ENCODE peak calls at places on chromosomes 13 and 19, in ten cellular contexts. G is SK-N-SH, W is PC-3, A is GM23338, N is OCI-LY7, F is MM.1S, T is HCT116, X is GM23248, S is hepatocyte, U is Karpas-422. P is an unnamed sample.
A peak's percentile ranks its signal among the peaks of the same experiment; 100 is the strongest.

GRCh38 chr13:55001881-55002280 is 1973.3 kb downstream of the OLFM4 start:
- DNase-seq in X (no peak), T (no peak), G (no peak), U (no peak), N (no peak), F (no peak), A (peak; percentile 49), W (no peak), S (no peak), P (no peak)

GRCh38 chr13:27172495-27172842 is 858 bp upstream of the USP12 start:
- DNase-seq in A (no peak), U (peak; percentile 63), N (peak; percentile 52), G (peak; percentile 23), X (peak; percentile 78), S (no peak), T (no peak), W (peak; percentile 43), F (no peak), P (peak; percentile 46)

GRCh38 chr19:343451-343931 is 1.1 kb downstream of the MIER2 start:
- DNase-seq in G (peak; percentile 28), W (no peak), A (peak; percentile 17), F (no peak), T (no peak), S (no peak), U (no peak), X (peak; percentile 45), N (peak; percentile 27), P (no peak)

GRCh38 chr13:79282976-79283375 is 123.1 kb downstream of the RBM26 start:
- DNase-seq in T (no peak), G (no peak), S (peak; percentile 35), W (peak; percentile 51), X (no peak), U (no peak), F (no peak), N (no peak), A (no peak), P (no peak)

GRCh38 chr13:34523401-34523800 is 418.7 kb upstream of the NBEA start:
- DNase-seq in W (peak; percentile 40), U (no peak), G (no peak), F (no peak), S (no peak), N (no peak), X (no peak), T (no peak), A (no peak), P (peak; percentile 59)

GRCh38 chr13:64446372-64446771 is 2783.8 kb downstream of the PCDH9 start:
- DNase-seq in X (no peak), S (peak; percentile 10), G (peak; percentile 7), F (no peak), W (peak; percentile 42), T (peak; percentile 3), U (peak; percentile 69), N (no peak), A (peak; percentile 53), P (no peak)

GRCh38 chr13:26011996-26012688 is 39.7 kb downstream of the SHISA2 start:
- DNase-seq in F (no peak), U (no peak), A (peak; percentile 57), X (peak; percentile 27), T (no peak), W (no peak), G (no peak), N (no peak), S (no peak), P (no peak)

GRCh38 chr13:110434629-110435028 is 126.9 kb downstream of the RAB20 start:
- DNase-seq in A (no peak), U (no peak), W (no peak), S (no peak), X (no peak), T (no peak), N (no peak), F (no peak), G (no peak), P (no peak)

GRCh38 chr13:94415484-94415883 is 64.0 kb downstream of the DCT start:
- DNase-seq in U (no peak), F (no peak), S (no peak), W (no peak), A (no peak), N (no peak), G (no peak), T (no peak), X (no peak), P (no peak)

GRCh38 chr13:73879346-73880020 is 254.7 kb downstream of the KLF12 start:
- DNase-seq in F (no peak), W (no peak), X (no peak), T (no peak), G (no peak), S (no peak), U (no peak), N (peak; percentile 7), A (no peak), P (no peak)

DNA sequence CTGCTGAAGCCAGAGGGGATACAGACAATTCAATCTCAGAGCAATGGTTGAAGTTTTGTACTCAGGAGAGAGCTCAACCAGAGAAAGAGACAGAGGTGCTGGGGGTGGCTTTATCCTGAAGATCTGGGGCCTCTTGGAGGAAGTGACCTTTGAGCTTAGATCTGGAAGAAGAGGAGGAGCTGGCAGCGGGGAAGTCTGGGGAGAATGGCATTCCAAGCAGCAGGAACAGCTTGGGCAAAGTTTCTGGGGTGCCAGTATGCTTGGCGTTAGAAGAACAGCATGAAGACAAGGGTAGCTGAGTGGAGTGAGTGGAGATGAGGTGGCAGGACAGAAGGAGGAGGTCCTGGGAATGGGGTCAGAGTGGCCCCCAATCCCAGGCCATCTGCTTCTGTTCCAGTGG is 11.3 kb downstream of the MAST3 start:
- DNase-seq in A (no peak), X (no peak), S (peak; percentile 57), N (no peak), W (no peak), U (no peak), F (no peak), G (no peak), T (no peak), P (no peak)
- H2AFZ ChIP-seq in A (no peak overlapping the region), X (no peak overlapping the region), S (no peak overlapping the region), N (no peak overlapping the region), W (no peak overlapping the region), U (no peak overlapping the region), F (no peak overlapping the region), G (no peak overlapping the region), T (no peak overlapping the region), P (no peak overlapping the region)

GRCh38 chr13:36885901-36886300 is 34.1 kb downstream of the SMAD9 start:
- DNase-seq in X (no peak), T (no peak), S (no peak), N (no peak), U (no peak), F (no peak), A (no peak), W (no peak), G (no peak), P (no peak)

GRCh38 chr13:36884235-36884634 is 35.8 kb downstream of the SMAD9 start:
- DNase-seq in X (no peak), N (no peak), A (no peak), F (no peak), W (no peak), G (no peak), S (no peak), U (no peak), T (no peak), P (no peak)

GRCh38 chr13:36887758-36888521 is 32.1 kb downstream of the SMAD9 start:
- DNase-seq in S (no peak), T (no peak), A (peak; percentile 31), F (no peak), U (peak; percentile 49), X (no peak), N (peak; percentile 10), W (no peak), G (no peak), P (no peak)

GRCh38 chr13:36891752-36892151 is 28.3 kb downstream of the SMAD9 start:
- DNase-seq in A (no peak), W (no peak), F (no peak), U (no peak), X (peak; percentile 52), T (no peak), N (no peak), S (no peak), G (no peak), P (no peak)

DNA sequence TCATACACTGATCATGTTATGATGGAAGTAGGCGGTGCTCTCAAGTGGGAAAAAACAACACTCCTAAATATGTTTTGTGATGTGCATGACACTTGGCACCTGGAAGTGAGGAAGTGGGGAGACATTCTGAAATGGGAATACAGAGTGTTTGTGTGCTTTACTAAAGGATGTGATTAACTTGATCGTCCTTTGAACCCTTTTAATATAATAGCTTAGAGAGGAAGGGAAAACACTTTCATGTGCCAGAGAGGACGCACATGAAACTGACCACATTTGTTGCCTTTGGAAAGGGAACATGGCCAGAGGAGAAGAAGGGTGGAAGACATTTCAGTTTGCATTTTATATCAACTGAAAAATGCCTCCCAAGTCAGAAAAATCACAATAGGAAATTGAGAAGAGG is 31.4 kb downstream of the SMAD9 start:
- DNase-seq in N (no peak), T (no peak), U (no peak), G (no peak), A (no peak), W (no peak), S (no peak), X (no peak), F (no peak), P (no peak)
- H3K9me2 ChIP-seq in N (no peaks in the 10 kb centered on the region), T (no peaks in the 10 kb centered on the region), U (no peaks in the 10 kb centered on the region), G (no peaks in the 10 kb centered on the region), A (no peaks in the 10 kb centered on the region), W (no peaks in the 10 kb centered on the region), S (no peaks in the 10 kb centered on the region), X (no peaks in the 10 kb centered on the region), F (no peaks in the 10 kb centered on the region), P (no peaks in the 10 kb centered on the region)

GRCh38 chr19:51339313-51339686 is 2.6 kb downstream of the VSIG10L start:
- DNase-seq in U (no peak), T (no peak), N (no peak), F (no peak), W (no peak), X (no peak), G (no peak), S (peak; percentile 66), A (peak; percentile 91), P (no peak)

GRCh38 chr19:51341976-51342580 is at the start of gene VSIG10L:
- DNase-seq in T (no peak), N (no peak), U (peak; percentile 55), G (no peak), W (peak; percentile 31), A (no peak), S (no peak), X (no peak), F (no peak), P (peak; percentile 56)

GRCh38 chr19:51342631-51343569 is 961 bp upstream of the VSIG10L start:
- DNase-seq in T (no peak), G (no peak), W (no peak), N (no peak), F (no peak), S (no peak), A (no peak), X (no peak), U (peak; percentile 54), P (no peak)

GRCh38 chr19:51339687-51340656 is 2.0 kb downstream of the VSIG10L start:
- DNase-seq in U (peak; percentile 97), F (no peak), N (peak; percentile 87), G (peak; percentile 99), W (peak; percentile 98), S (peak; percentile 99), X (peak; percentile 99), T (peak; percentile 91), A (peak; percentile 99), P (peak; percentile 98)

GRCh38 chr19:51341066-51341465 is 873 bp downstream of the VSIG10L start:
- DNase-seq in W (no peak), S (no peak), X (no peak), G (no peak), U (no peak), T (no peak), F (no peak), N (no peak), A (no peak), P (no peak)
- H3K4me3 ChIP-seq in W (no peak overlapping the region), S (no peak overlapping the region), X (no peak overlapping the region), G (no peak overlapping the region), U (no peak overlapping the region), T (no peak overlapping the region), F (no peak overlapping the region), N (no peak overlapping the region), A (peak overlapping the region; percentile 62), P (no peak overlapping the region)

GRCh38 chr13:98916403-98916802 is 61.5 kb downstream of the DOCK9 start:
- DNase-seq in U (peak; percentile 31), G (no peak), T (no peak), A (no peak), N (no peak), X (no peak), S (no peak), F (no peak), W (no peak), P (no peak)
- H2AFZ ChIP-seq in U (no peak overlapping the region), G (no peak overlapping the region), T (no peak overlapping the region), A (no peak overlapping the region), N (no peak overlapping the region), X (no peak overlapping the region), S (no peak overlapping the region), F (no peak overlapping the region), W (no peak overlapping the region), P (no peak overlapping the region)